ENCODE peak calls at places on chromosome 4, in eight cellular contexts. A, C, F, S, U, H, L and B are unnamed samples. For H3K4me1 and H3K9me3, the result is how much of the 10 kb centered on the place peaks cover.

GRCh38 chr4:184238072-184238743 is 20.5 kb upstream of the ENPP6 start:
- DNase-seq in H (no peak), L (no peak), A (no peak), U (no peak), S (no peak), C (no peak), F (no peak), B (no peak)

GRCh38 chr4:144578681-144579080 is 67.3 kb upstream of the HHIP start:
- DNase-seq in L (no peak), H (no peak), C (no peak), U (no peak), A (no peak), S (peak), F (no peak), B (no peak)

GRCh38 chr4:156193800-156194199 is 240.1 kb upstream of the CTSO start:
- DNase-seq in C (no peak), F (no peak), L (no peak), U (no peak), S (no peak), H (peak), A (no peak), B (no peak)

GRCh38 chr4:158170691-158171455 is 2.0 kb downstream of the GASK1B start:
- DNase-seq in C (peak), A (peak), L (peak), F (peak), U (peak), S (peak), H (peak), B (peak)

GRCh38 chr4:169620846-169621228 is 459 bp downstream of the CLCN3 start:
- DNase-seq in U (no peak), L (peak), S (peak), C (peak), F (peak), H (peak), A (no peak), B (no peak)

GRCh38 chr4:172787117-172787516 is 381.5 kb upstream of the GALNT7 start:
- DNase-seq in H (no peak), L (no peak), S (no peak), F (no peak), U (no peak), C (no peak), A (no peak), B (no peak)

GRCh38 chr4:53863163-53863562 is 201.2 kb downstream of the CHIC2 start:
- DNase-seq in F (no peak), H (peak), L (no peak), C (no peak), A (no peak), S (peak), U (no peak), B (no peak)

GRCh38 chr4:157014621-157015591 is 43.3 kb upstream of the PDGFC start:
- DNase-seq in A (peak), F (peak), L (no peak), S (peak), C (no peak), H (no peak), U (no peak), B (no peak)

GRCh38 chr4:5858020-5858769 is 34.7 kb downstream of the CRMP1 start:
- DNase-seq in F (no peak), U (no peak), S (no peak), H (no peak), L (no peak), A (no peak), C (no peak), B (no peak)

GRCh38 chr4:159141193-159141592 is 38.3 kb downstream of the RAPGEF2 start:
- DNase-seq in S (peak), F (no peak), C (no peak), L (no peak), U (no peak), A (no peak), H (no peak), B (no peak)

GRCh38 chr4:184061582-184061981 is 156.1 kb downstream of the ENPP6 start:
- DNase-seq in U (no peak), S (no peak), A (no peak), L (no peak), F (no peak), C (no peak), H (no peak), B (no peak)

GRCh38 chr4:186680649-186681048 is 43.0 kb downstream of the FAT1 start:
- DNase-seq in S (no peak), A (no peak), U (no peak), L (no peak), C (no peak), H (no peak), F (no peak), B (no peak)

GRCh38 chr4:8110071-8110986 is 48.3 kb downstream of the ABLIM2 start:
- DNase-seq in F (peak), S (peak), C (no peak), A (peak), L (no peak), U (no peak), H (no peak), B (no peak)

GRCh38 chr4:84681488-84682274 is 98.8 kb downstream of the CDS1 start:
- DNase-seq in S (peak), F (peak), A (peak), U (no peak), C (peak), H (no peak), L (no peak), B (no peak)

GRCh38 chr4:73668806-73669205 is 48.6 kb upstream of the RASSF6 start:
- DNase-seq in A (no peak), S (peak), C (no peak), H (no peak), F (no peak), L (no peak), U (no peak), B (no peak)

GRCh38 chr4:4772534-4772933 is 86.9 kb upstream of the MSX1 start:
- DNase-seq in S (no peak), H (no peak), A (no peak), L (no peak), C (no peak), F (no peak), U (no peak), B (no peak)

GRCh38 chr4:139247241-139247640 is 32.8 kb downstream of the MGARP start:
- DNase-seq in A (no peak), S (peak), C (no peak), H (no peak), L (no peak), F (no peak), U (no peak), B (no peak)

GRCh38 chr4:154076921-154077320 is 288.0 kb upstream of the SFRP2 start:
- DNase-seq in S (peak), U (no peak), A (no peak), C (no peak), L (no peak), F (peak), H (no peak), B (no peak)

GRCh38 chr4:48938831-48939230 is 32.3 kb upstream of the OCIAD2 start:
- DNase-seq in A (no peak), C (no peak), H (no peak), S (no peak), U (no peak), F (no peak), L (no peak), B (no peak)

GRCh38 chr4:105677689-105678088 is 30.8 kb downstream of the INTS12 start:
- DNase-seq in C (no peak), L (no peak), S (no peak), A (no peak), U (no peak), F (no peak), H (no peak), B (no peak)

GRCh38 chr4:6342530-6343293 is 73.1 kb downstream of the WFS1 start:
- DNase-seq in H (peak), U (peak), C (no peak), L (no peak), A (no peak), S (peak), F (no peak), B (no peak)

GRCh38 chr4:134862116-134862515 is 660.5 kb upstream of the PABPC4L start:
- DNase-seq in S (no peak), H (no peak), F (no peak), U (no peak), A (no peak), L (no peak), C (no peak), B (no peak)

GRCh38 chr4:99808260-99808857 is 8.3 kb upstream of the DAPP1 start:
- DNase-seq in C (peak), A (peak), H (no peak), F (peak), S (peak), L (peak), U (peak), B (peak)

GRCh38 chr4:99803702-99804101 is 12.9 kb upstream of the DAPP1 start:
- DNase-seq in A (no peak), L (no peak), U (no peak), F (no peak), H (no peak), C (no peak), S (no peak), B (no peak)

GRCh38 chr4:99807666-99808065 is 9.0 kb upstream of the DAPP1 start:
- DNase-seq in A (no peak), H (no peak), U (no peak), F (no peak), L (no peak), S (no peak), C (no peak), B (no peak)

GRCh38 chr4:99809326-99809725 is 7.3 kb upstream of the DAPP1 start:
- DNase-seq in S (no peak), U (no peak), H (no peak), A (no peak), F (no peak), L (no peak), C (peak), B (no peak)

GRCh38 chr4:99806545-99806944 is 10.1 kb upstream of the DAPP1 start:
- DNase-seq in S (no peak), L (no peak), H (no peak), U (no peak), C (no peak), F (no peak), A (no peak), B (no peak)
- H3K4me1 ChIP-seq in S (under half), L (under half), H (under half), U (under half), C (under half), F (under half), A (under half), B (under half)

GRCh38 chr4:163330828-163331628 is 1.4 kb downstream of the NPY1R start:
- DNase-seq in F (no peak), S (no peak), C (no peak), H (no peak), L (no peak), U (no peak), A (no peak), B (no peak)
- H3K4me3 ChIP-seq in F (no peak), S (no peak), C (no peak), H (peak), L (no peak), U (peak), A (no peak), B (peak)

DNA sequence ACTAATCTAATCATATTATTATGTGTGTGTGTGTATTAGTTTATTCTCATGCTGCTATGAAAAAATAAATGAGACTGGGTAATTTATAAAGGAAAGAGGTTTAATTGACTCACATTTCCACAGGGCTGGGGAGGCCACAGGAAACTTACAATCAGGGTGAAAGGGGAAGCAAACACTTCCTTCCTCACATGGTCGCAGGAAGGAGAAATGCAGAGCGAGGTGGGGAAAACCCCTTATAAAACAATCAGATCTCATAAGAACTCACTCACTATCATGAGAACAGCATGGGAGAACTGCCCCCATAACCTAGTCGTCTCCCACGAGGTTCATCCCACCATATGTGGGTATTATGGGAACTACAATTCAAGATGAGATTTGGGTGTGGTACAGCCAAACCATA is 190.9 kb upstream of the TAPT1 start:
- DNase-seq in S (no peak), A (no peak), H (no peak), C (no peak), L (no peak), U (no peak), F (no peak), B (no peak)
- H3K9me3 ChIP-seq in S (under half), A (under half), H (under half), C (under half), L (under half), U (under half), F (under half), B (under half)

GRCh38 chr4:176238157-176238608 is 30.8 kb downstream of the ASB5 start:
- DNase-seq in U (no peak), L (no peak), C (no peak), S (peak), F (no peak), A (no peak), H (no peak), B (no peak)
- H3K4me1 ChIP-seq in U (under half), L (under half), C (under half), S (under half), F (under half), A (under half), H (under half), B (under half)

DNA sequence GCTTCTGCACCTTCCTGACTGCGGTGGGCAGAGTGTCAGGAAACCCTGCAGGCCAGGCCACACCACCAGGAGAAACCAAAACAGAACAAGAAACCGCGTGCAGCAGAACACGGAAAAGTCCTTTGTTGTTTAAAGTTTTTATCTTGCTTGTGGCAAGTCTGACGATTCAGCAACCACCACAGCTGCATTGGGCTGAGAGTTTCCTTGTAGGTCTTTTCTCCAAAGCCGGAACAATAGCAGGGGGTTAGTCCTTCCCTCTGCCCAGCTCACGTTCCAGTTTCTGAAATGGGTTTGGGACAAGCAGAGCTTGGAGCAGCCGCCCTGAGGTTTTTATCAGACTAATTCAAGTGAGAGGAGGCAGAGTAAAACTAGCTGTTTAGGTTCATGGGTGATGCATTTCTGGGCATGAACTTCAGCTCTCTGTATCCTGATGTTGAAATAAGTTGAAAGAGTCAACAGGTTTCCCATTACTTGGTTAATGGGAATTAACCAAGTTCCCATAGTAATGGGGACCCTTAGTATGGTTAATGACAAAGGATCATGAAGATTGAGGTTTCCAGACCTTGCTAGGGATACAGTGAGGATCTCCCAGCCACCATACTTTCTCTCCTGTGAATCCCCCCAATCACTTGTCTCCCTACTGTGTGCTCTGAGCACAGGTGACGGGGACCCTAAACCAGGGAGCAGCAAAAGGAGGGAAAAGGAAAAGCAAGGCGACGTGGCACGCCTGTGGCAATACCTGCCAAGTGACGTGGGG is 217.0 kb downstream of the PTTG2 start:
- DNase-seq in U (no peak), L (peak), C (peak), A (no peak), F (no peak), S (peak), H (no peak), B (no peak)
- H3K4me3 ChIP-seq in U (no peak), L (no peak), C (peak), A (no peak), F (no peak), S (no peak), H (no peak), B (no peak)